ENCODE peak calls at places on chromosome 9, in five cellular contexts. I is HepG2, P is SK-N-SH, N is Panc1, J is GM23338. Q is an unnamed sample.

GRCh38 chr9:19404278-19405075 is 4.3 kb upstream of the ACER2 start:
- DNase-seq in N (no peak), P (no peak), J (no peak), I (no peak), Q (no peak)

GRCh38 chr9:21252727-21253547 is 13.1 kb upstream of the IFNA14 start:
- DNase-seq in P (peak; percentile 9), J (peak; percentile 66), I (peak; percentile 10), N (peak; percentile 10), Q (no peak)

GRCh38 chr9:14271078-14271673 is 42.8 kb downstream of the NFIB start:
- DNase-seq in I (peak; percentile 64), N (no peak), P (peak; percentile 59), J (peak; percentile 47), Q (no peak)

GRCh38 chr9:90420211-90420610 is 222.4 kb downstream of the DIRAS2 start:
- DNase-seq in P (no peak), J (no peak), N (no peak), I (no peak), Q (no peak)

GRCh38 chr9:4147476-4148214 is 152.2 kb downstream of the GLIS3 start:
- DNase-seq in N (no peak), P (no peak), J (peak; percentile 15), I (peak; percentile 34), Q (peak; percentile 81)

GRCh38 chr9:134824583-134824982 is 56.0 kb upstream of the FCN2 start:
- DNase-seq in P (no peak), I (no peak), J (no peak), N (no peak), Q (no peak)

GRCh38 chr9:12847591-12847990 is 72.8 kb downstream of the LURAP1L start:
- DNase-seq in P (no peak), I (no peak), N (no peak), J (no peak), Q (no peak)

GRCh38 chr9:88738708-88739107 is 203.7 kb downstream of the NXNL2 start:
- DNase-seq in P (peak; percentile 56), N (no peak), J (no peak), I (no peak), Q (peak; percentile 39)

GRCh38 chr9:126470251-126470993 is 143.3 kb upstream of the LMX1B start:
- DNase-seq in P (no peak), I (no peak), N (no peak), J (no peak), Q (no peak)

GRCh38 chr9:132141948-132142594 is 19.8 kb upstream of the NTNG2 start:
- DNase-seq in N (no peak), I (no peak), J (no peak), P (no peak), Q (no peak)

GRCh38 chr9:76560481-76560891 is 101.5 kb downstream of the GCNT1 start:
- DNase-seq in I (no peak), J (no peak), P (no peak), N (no peak), Q (no peak)

GRCh38 chr9:115883467-115884329 is 269.9 kb upstream of the PAPPA start:
- DNase-seq in N (no peak), I (peak; percentile 55), P (peak; percentile 19), J (peak; percentile 80), Q (no peak)

GRCh38 chr9:137029058-137029922 is 1.3 kb upstream of the ABCA2 start:
- DNase-seq in N (peak; percentile 25), J (peak; percentile 82), I (peak; percentile 54), P (peak; percentile 90), Q (no peak)

GRCh38 chr9:77440057-77440456 is 208.1 kb downstream of the GNA14 start:
- DNase-seq in N (no peak), I (no peak), J (peak; percentile 71), P (peak; percentile 81), Q (no peak)

GRCh38 chr9:136950656-136951030 is 1.4 kb upstream of the LCN12 start:
- DNase-seq in N (no peak), J (no peak), I (no peak), P (peak; percentile 73), Q (no peak)

GRCh38 chr9:92968081-92968480 is 20.8 kb downstream of the FGD3 start:
- DNase-seq in I (no peak), J (no peak), P (no peak), N (no peak), Q (no peak)

GRCh38 chr9:92971776-92972175 is 24.5 kb downstream of the FGD3 start:
- DNase-seq in P (no peak), J (peak; percentile 36), N (no peak), I (no peak), Q (no peak)

GRCh38 chr9:92971121-92971520 is 23.8 kb downstream of the FGD3 start:
- DNase-seq in J (no peak), P (no peak), I (no peak), N (no peak), Q (no peak)

GRCh38 chr9:92969516-92970466 is 22.5 kb downstream of the FGD3 start:
- DNase-seq in P (no peak), J (no peak), I (no peak), N (no peak), Q (no peak)

DNA sequence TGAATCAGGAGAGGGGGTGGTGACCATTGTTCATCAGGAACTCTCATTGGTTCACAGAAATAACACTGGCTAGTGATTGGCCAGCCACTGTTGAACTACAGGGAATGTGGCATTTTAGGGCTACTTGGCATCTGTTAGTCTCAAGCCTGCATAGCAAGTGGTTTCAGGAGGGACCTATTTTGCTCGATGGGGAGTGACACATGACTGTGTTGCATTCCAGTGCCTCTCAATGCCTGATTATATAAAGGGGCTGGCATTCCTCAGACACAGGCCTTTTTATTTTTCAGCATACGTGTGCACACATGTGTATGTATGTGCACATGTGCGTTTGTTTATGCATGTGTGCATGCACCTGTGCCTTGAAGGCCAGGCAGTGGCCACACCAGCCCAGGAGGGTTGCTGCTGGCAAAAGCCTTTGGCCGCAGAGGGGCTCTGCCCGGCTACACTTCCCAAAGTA is 23.2 kb downstream of the FGD3 start:
- DNase-seq in N (no peak), P (no peak), J (peak; percentile 95), I (no peak), Q (no peak)
- H3K4me1 ChIP-seq in N (no peaks in the 10 kb centered on the region), P (no peaks in the 10 kb centered on the region), J (peaks cover 32% of the 10 kb centered on the region), I (peaks cover 29% of the 10 kb centered on the region), Q (no peaks in the 10 kb centered on the region)

GRCh38 chr9:16787724-16788123 is 82.7 kb downstream of the BNC2 start:
- DNase-seq in J (no peak), N (no peak), P (no peak), I (no peak), Q (no peak)
- TF ChIP-seq POLR2AphosphoS5 in J (no peak), N (no peak), P (no peak), I (no peak), Q (no peak)

DNA sequence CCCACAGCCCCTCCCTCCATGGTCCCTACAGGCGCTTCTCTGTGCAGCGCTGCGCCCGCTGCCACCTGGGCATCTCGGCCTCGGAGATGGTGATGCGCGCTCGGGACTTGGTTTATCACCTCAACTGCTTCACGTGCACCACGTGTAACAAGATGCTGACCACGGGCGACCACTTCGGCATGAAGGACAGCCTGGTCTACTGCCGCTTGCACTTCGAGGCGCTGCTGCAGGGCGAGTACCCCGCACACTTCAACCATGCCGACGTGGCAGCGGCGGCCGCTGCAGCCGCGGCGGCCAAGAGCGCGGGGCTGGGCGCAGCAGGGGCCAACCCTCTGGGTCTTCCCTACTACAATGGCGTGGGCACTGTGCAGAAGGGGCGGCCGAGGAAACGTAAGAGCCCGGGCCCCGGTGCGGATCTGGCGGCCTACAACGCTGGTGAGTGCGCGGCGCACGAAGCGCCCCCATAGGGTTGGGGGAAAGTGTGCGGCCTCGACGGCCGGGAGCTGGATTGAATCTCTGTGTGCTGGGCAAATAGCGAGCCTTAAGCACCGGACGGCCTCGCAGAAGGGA is 3.6 kb downstream of the LHX2 start:
- DNase-seq in N (no peak), J (peak; percentile 73), I (no peak), P (peak; percentile 56), Q (no peak)
- H3K27me3 ChIP-seq in N (no peaks in the 10 kb centered on the region), J (peaks cover 99% of the 10 kb centered on the region), I (peaks cover 39% of the 10 kb centered on the region), P (peaks cover 95% of the 10 kb centered on the region), Q (peaks cover 38% of the 10 kb centered on the region)

GRCh38 chr9:83691492-83691891 is 16.3 kb downstream of the UBQLN1 start:
- DNase-seq in N (no peak), I (no peak), J (no peak), P (no peak), Q (no peak)
- H3K4me1 ChIP-seq in N (no peaks in the 10 kb centered on the region), I (no peaks in the 10 kb centered on the region), J (no peaks in the 10 kb centered on the region), P (no peaks in the 10 kb centered on the region), Q (peaks cover 67% of the 10 kb centered on the region)

DNA sequence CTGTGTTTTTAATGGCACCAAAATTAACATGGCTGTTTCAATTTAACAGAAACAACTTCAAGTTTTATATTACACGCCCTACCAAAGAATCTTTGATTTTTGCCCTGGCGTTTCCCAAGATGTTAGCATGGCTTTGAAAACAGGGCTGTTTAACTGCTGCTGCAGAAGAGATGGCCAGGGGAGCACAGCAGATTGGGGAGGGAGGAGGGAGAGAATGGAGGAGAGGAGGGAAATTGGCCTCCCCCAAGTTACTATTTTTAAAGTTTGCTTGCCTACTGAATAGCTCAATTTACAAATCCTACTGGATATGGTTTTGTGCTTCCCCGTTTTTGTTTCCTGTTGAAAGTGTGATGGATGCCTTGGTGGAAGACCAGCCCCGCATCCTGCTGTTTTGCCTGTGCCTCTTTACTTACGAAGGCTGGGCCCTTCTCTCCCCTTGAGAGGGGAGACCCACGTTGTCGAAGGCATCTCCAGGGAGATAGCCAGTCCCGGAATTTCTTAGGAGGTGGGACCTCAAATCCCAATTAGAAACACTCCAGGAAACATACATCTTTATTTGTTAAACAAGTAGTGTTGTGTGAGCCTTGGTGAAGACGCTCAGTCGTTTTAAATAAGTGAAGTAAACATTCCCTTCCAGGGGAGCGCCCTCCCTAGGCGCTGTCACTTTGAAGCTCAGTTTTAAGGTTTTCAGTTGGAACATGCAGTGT is 98.6 kb downstream of the AOPEP start:
- DNase-seq in N (no peak), J (peak; percentile 67), I (no peak), P (no peak), Q (peak; percentile 53)
- TF ChIP-seq POLR2AphosphoS5 in N (no peak), J (no peak), I (no peak), P (no peak), Q (no peak)

GRCh38 chr9:2014148-2014547 is 999 bp upstream of the SMARCA2 start:
- DNase-seq in I (no peak), P (peak; percentile 20), N (no peak), J (no peak), Q (no peak)

GRCh38 chr9:2014696-2015580 is at the start of gene SMARCA2:
- DNase-seq in J (peak; percentile 92), I (peak; percentile 87), N (no peak), P (peak; percentile 94), Q (peak; percentile 98)

GRCh38 chr9:2015581-2016410 is 649 bp downstream of the SMARCA2 start:
- DNase-seq in J (peak; percentile 77), I (peak; percentile 13), N (no peak), P (peak; percentile 71), Q (no peak)

GRCh38 chr9:2012347-2012746 is 2.8 kb upstream of the SMARCA2 start:
- DNase-seq in N (no peak), I (no peak), J (no peak), P (no peak), Q (no peak)

GRCh38 chr9:2013688-2014087 is 1.5 kb upstream of the SMARCA2 start:
- DNase-seq in N (no peak), J (no peak), I (no peak), P (no peak), Q (no peak)
- H3K27me3 ChIP-seq in N (no peaks in the 10 kb centered on the region), J (peaks cover 64% of the 10 kb centered on the region), I (no peaks in the 10 kb centered on the region), P (no peaks in the 10 kb centered on the region), Q (no peaks in the 10 kb centered on the region)